ENCODE peak calls at places on chromosomes 7 and 10, in four cellular contexts. X is SK-N-DZ; P is GM13976; A is CD8-positive, alpha-beta T cell. I is an unnamed sample.

GRCh38 chr10:13102002-13102794 is 2.2 kb downstream of the OPTN start:
- DNase-seq in X (no peak), P (peak), A (no peak), I (no peak)

GRCh38 chr7:30894866-30895408 is 16.7 kb upstream of the AQP1 start:
- DNase-seq in X (no peak), P (no peak), A (no peak), I (no peak)

GRCh38 chr10:69265521-69265920 is 12.8 kb upstream of the HK1 start:
- DNase-seq in X (no peak), P (no peak), A (no peak), I (no peak)

GRCh38 chr10:625335-625699 is 64.2 kb downstream of the DIP2C start:
- DNase-seq in X (no peak), P (no peak), A (no peak), I (no peak)

GRCh38 chr7:150451097-150451793 is 815 bp downstream of the GIMAP8 start:
- DNase-seq in X (no peak), P (peak), A (peak), I (no peak)

GRCh38 chr7:116357776-116358670 is 141.5 kb upstream of the CAV2 start:
- DNase-seq in X (no peak), P (no peak), A (no peak), I (peak)

GRCh38 chr7:18444856-18445255 is 50.7 kb upstream of the HDAC9 start:
- DNase-seq in X (no peak), P (no peak), A (no peak), I (no peak)

GRCh38 chr7:80581472-80581871 is 57.0 kb upstream of the CD36 start:
- DNase-seq in X (no peak), P (no peak), A (no peak), I (peak)

GRCh38 chr10:107031981-107032699 is 132.4 kb downstream of the SORCS1 start:
- DNase-seq in X (peak), P (no peak), A (no peak), I (no peak)

GRCh38 chr7:876972-877311 is 588 bp downstream of the GET4 start:
- DNase-seq in X (no peak), P (no peak), A (no peak), I (peak)

GRCh38 chr7:128215739-128216138 is 25.3 kb upstream of the LEP start:
- DNase-seq in X (no peak), P (no peak), A (no peak), I (no peak)

GRCh38 chr7:2444476-2444875 is 31.7 kb downstream of the GRIFIN start:
- DNase-seq in X (no peak), P (no peak), A (no peak), I (peak)

GRCh38 chr10:27041196-27041595 is 59.1 kb downstream of the ANKRD26 start:
- DNase-seq in X (no peak), P (no peak), A (no peak), I (no peak)

GRCh38 chr10:86609920-86610319 is 44.4 kb upstream of the OPN4 start:
- DNase-seq in X (no peak), P (no peak), A (no peak), I (no peak)

GRCh38 chr10:131043039-131043691 is 268.4 kb downstream of the TCERG1L start:
- DNase-seq in X (no peak), P (no peak), A (no peak), I (no peak)

GRCh38 chr7:66279912-66280311 is 74.8 kb downstream of the TPST1 start:
- DNase-seq in X (no peak), P (no peak), A (no peak), I (no peak)

GRCh38 chr10:111347386-111348005 is 270.7 kb downstream of the ADRA2A start:
- DNase-seq in X (no peak), P (no peak), A (no peak), I (no peak)

GRCh38 chr10:113957013-113957412 is 86.7 kb upstream of the ADRB1 start:
- DNase-seq in X (no peak), P (no peak), A (no peak), I (peak)

GRCh38 chr7:37921340-37921805 is 933 bp downstream of the EPDR1 start:
- DNase-seq in X (peak), P (peak), A (no peak), I (no peak)

GRCh38 chr10:95573953-95574604 is 12.9 kb upstream of the SORBS1 start:
- DNase-seq in X (no peak), P (no peak), A (no peak), I (no peak)

GRCh38 chr10:6567894-6568293 is 12.2 kb downstream of the PRKCQ start:
- DNase-seq in X (no peak), P (no peak), A (no peak), I (no peak)

GRCh38 chr7:71408276-71408675 is 276.3 kb downstream of the GALNT17 start:
- DNase-seq in X (no peak), P (no peak), A (no peak), I (no peak)

GRCh38 chr7:122676466-122676865 is 22.5 kb downstream of the RNF133 start:
- DNase-seq in X (no peak), P (no peak), A (no peak), I (no peak)

GRCh38 chr7:148772297-148773089 is 73.8 kb downstream of the CUL1 start:
- DNase-seq in X (peak), P (no peak), A (no peak), I (peak)

GRCh38 chr7:94476251-94476840 is 33.3 kb upstream of the CASD1 start:
- DNase-seq in X (no peak), P (no peak), A (no peak), I (no peak)

GRCh38 chr7:2011266-2012043 is 221.3 kb downstream of the MAD1L1 start:
- DNase-seq in X (no peak), P (no peak), A (no peak), I (no peak)

GRCh38 chr7:5679047-5679740 is 102.3 kb downstream of the RNF216 start:
- DNase-seq in X (no peak), P (no peak), A (no peak), I (no peak)

GRCh38 chr7:28570113-28570969 is 158.0 kb downstream of the CREB5 start:
- DNase-seq in X (no peak), P (peak), A (no peak), I (no peak)

GRCh38 chr7:112422842-112423496 is 27.3 kb upstream of the IFRD1 start:
- DNase-seq in X (peak), P (peak), A (no peak), I (peak)

GRCh38 chr7:79789584-79790345 is 336.3 kb upstream of the MAGI2 start:
- DNase-seq in X (no peak), P (no peak), A (no peak), I (no peak)